ENCODE peak calls at places on chromosome 16, in eight cellular contexts. U is mammary epithelial cell, V is esophagus squamous epithelium, T is uterus, F is cardiac muscle cell, I is lower lobe of right lung, J is kidney, Z is mucosa of descending colon. A is an unnamed sample. For H3K36me3 and H3K4me1, the result is how much of the 10 kb centered on the place peaks cover.

GRCh38 chr16:31477220-31478216 is 5.4 kb upstream of the SLC5A2 start:
- DNase-seq in I (peak), Z (peak), V (no peak), U (no peak), J (peak), T (no peak), F (no peak), A (no peak)

GRCh38 chr16:24102120-24102740 is 153.9 kb upstream of the CACNG3 start:
- DNase-seq in T (no peak), I (no peak), Z (no peak), V (no peak), J (no peak), U (no peak), F (no peak), A (no peak)

GRCh38 chr16:50741808-50742520 is at the start of gene CYLD:
- DNase-seq in I (peak), U (peak), F (peak), J (peak), T (peak), Z (peak), V (peak), A (peak)

GRCh38 chr16:66905633-66906539 is 12.8 kb downstream of the CDH16 start:
- DNase-seq in I (no peak), F (no peak), J (peak), Z (peak), U (peak), T (no peak), V (no peak), A (peak)

GRCh38 chr16:75726390-75726789 is at the start of gene CPHXL:
- DNase-seq in T (no peak), F (no peak), V (no peak), Z (no peak), I (no peak), U (no peak), J (no peak), A (no peak)

GRCh38 chr16:15498427-15499175 is 64.2 kb downstream of the BMERB1 start:
- DNase-seq in V (no peak), Z (no peak), F (peak), J (no peak), I (no peak), U (no peak), T (no peak), A (no peak)

GRCh38 chr16:66028505-66029216 is 337.8 kb upstream of the CDH5 start:
- DNase-seq in Z (no peak), J (no peak), I (no peak), F (peak), U (peak), T (no peak), V (no peak), A (no peak)

GRCh38 chr16:81204794-81205680 is 33.5 kb upstream of the BCO1 start:
- DNase-seq in F (peak), T (no peak), V (no peak), I (no peak), J (no peak), Z (no peak), U (peak), A (no peak)

GRCh38 chr16:24430937-24431760 is 108.2 kb upstream of the RBBP6 start:
- DNase-seq in U (no peak), T (no peak), V (no peak), Z (no peak), I (no peak), J (no peak), F (no peak), A (no peak)

GRCh38 chr16:88713568-88714419 is 7.5 kb downstream of the CTU2 start:
- DNase-seq in Z (no peak), I (no peak), F (no peak), U (peak), V (no peak), J (no peak), T (no peak), A (no peak)

GRCh38 chr16:27798241-27798640 is 248.3 kb downstream of the KATNIP start:
- DNase-seq in J (no peak), I (no peak), T (no peak), U (no peak), F (no peak), V (no peak), Z (no peak), A (no peak)

GRCh38 chr16:88619859-88620655 is 18.3 kb upstream of the IL17C start:
- DNase-seq in U (no peak), T (no peak), J (no peak), F (no peak), V (no peak), I (no peak), Z (no peak), A (no peak)

GRCh38 chr16:58734459-58734787 is 307 bp upstream of the GOT2 start:
- DNase-seq in V (no peak), F (no peak), T (no peak), U (no peak), I (no peak), Z (no peak), J (no peak), A (no peak)

GRCh38 chr16:53817117-53817516 is 113.2 kb downstream of the FTO start:
- DNase-seq in V (no peak), F (peak), U (peak), J (no peak), Z (no peak), I (no peak), T (no peak), A (no peak)

GRCh38 chr16:66248096-66248495 is 118.4 kb upstream of the CDH5 start:
- DNase-seq in V (no peak), F (peak), Z (peak), T (peak), U (no peak), I (no peak), J (peak), A (peak)

GRCh38 chr16:17244865-17245264 is 225.9 kb downstream of the XYLT1 start:
- DNase-seq in F (no peak), I (no peak), Z (no peak), U (no peak), V (no peak), T (no peak), J (no peak), A (no peak)

GRCh38 chr16:75580-76501 is 2.2 kb upstream of the MPG start:
- DNase-seq in V (no peak), F (peak), I (peak), T (peak), Z (peak), J (peak), U (no peak), A (peak)

GRCh38 chr16:77223184-77223583 is 24.0 kb downstream of the SYCE1L start:
- DNase-seq in T (no peak), I (no peak), Z (no peak), J (no peak), F (no peak), U (no peak), V (no peak), A (no peak)

GRCh38 chr16:64846966-64847365 is 274.9 kb downstream of the CDH11 start:
- DNase-seq in F (no peak), U (no peak), J (no peak), I (no peak), T (no peak), V (no peak), Z (no peak), A (no peak)

GRCh38 chr16:2149630-2150417 is 1.4 kb downstream of the RAB26 start:
- DNase-seq in Z (peak), F (no peak), J (peak), V (no peak), T (no peak), I (no peak), U (no peak), A (no peak)

GRCh38 chr16:72493681-72494415 is 321.9 kb upstream of the PMFBP1 start:
- DNase-seq in V (no peak), F (peak), Z (no peak), T (no peak), J (no peak), I (no peak), U (no peak), A (no peak)

GRCh38 chr16:11726008-11726407 is 16.6 kb downstream of the TXNDC11 start:
- DNase-seq in T (no peak), I (peak), F (no peak), V (no peak), J (no peak), Z (no peak), U (no peak), A (no peak)
- H3K36me3 ChIP-seq in T (under half), I (half or more), F (under half), V (half or more), J (half or more), Z (under half), U (under half), A (half or more)

DNA sequence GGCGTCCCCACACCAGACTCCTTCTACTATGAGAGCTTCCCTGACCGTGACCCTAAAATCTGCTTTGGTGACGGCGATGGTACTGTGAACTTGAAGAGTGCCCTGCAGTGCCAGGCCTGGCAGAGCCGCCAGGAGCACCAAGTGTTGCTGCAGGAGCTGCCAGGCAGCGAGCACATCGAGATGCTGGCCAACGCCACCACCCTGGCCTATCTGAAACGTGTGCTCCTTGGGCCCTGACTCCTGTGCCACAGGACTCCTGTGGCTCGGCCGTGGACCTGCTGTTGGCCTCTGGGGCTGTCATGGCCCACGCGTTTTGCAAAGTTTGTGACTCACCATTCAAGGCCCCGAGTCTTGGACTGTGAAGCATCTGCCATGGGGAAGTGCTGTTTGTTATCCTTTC is 4.9 kb upstream of the SLC7A6 start:
- DNase-seq in I (no peak), U (no peak), V (no peak), F (no peak), T (no peak), Z (no peak), J (no peak), A (no peak)
- H3K4me1 ChIP-seq in I (under half), U (under half), V (under half), F (under half), T (under half), Z (under half), J (under half), A (under half)

GRCh38 chr16:87543436-87544191 is 50.8 kb upstream of the ZCCHC14 start:
- DNase-seq in J (no peak), Z (peak), T (peak), V (no peak), U (no peak), I (no peak), F (peak), A (peak)
- TF ChIP-seq CTCF in J (no peak), Z (peak), T (no peak), V (no peak), U (peak), I (no peak), F (peak), A (no peak)

GRCh38 chr16:19502395-19503131 is 19.3 kb downstream of the GDE1 start:
- DNase-seq in F (peak), V (peak), I (peak), J (no peak), U (peak), T (peak), Z (peak), A (no peak)

GRCh38 chr16:19506965-19507364 is 14.9 kb downstream of the GDE1 start:
- DNase-seq in F (no peak), T (no peak), I (no peak), U (no peak), J (no peak), V (no peak), Z (no peak), A (no peak)

GRCh38 chr16:19503461-19504075 is 18.3 kb downstream of the GDE1 start:
- DNase-seq in V (no peak), U (no peak), F (no peak), J (no peak), Z (no peak), T (no peak), I (no peak), A (no peak)

GRCh38 chr16:19507882-19508281 is 14.0 kb downstream of the GDE1 start:
- DNase-seq in Z (no peak), J (no peak), F (no peak), V (no peak), U (no peak), I (no peak), T (no peak), A (no peak)

DNA sequence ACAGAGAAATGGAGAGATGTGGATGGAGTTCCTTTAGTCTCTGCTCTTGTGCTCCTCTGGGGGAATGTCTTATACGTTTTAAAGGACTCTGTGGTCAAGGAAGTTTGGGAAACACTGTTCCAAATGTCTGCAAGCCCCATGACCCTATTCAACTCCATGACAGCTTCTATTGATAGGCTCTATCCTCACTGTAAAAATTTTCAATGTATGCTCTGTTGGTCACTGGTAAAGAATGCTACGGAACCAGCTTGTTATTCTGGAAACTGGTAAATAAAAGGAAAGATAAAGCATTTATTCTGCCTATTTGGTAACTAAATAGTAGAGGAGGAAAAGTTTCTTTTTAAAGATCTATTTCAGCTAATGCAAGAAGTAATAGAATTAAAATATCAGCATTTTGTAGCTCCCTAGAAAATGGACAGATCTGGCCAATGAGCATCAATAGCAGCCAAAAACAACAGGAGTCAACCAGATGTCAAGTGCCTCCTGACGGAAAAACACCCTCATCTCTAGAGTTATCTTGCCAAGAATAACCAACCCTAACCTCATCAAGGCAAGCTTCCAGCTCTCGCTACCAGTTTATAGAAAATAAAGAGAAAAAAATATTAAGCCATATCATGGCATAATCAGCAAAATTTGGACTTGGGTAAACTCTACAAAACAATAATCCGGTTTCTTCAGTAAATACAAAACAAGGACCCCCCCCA is 16.1 kb downstream of the GDE1 start:
- DNase-seq in Z (no peak), T (no peak), V (no peak), F (peak), U (no peak), J (no peak), I (no peak), A (peak)
- H3K36me3 ChIP-seq in Z (under half), T (under half), V (half or more), F (half or more), U (under half), J (under half), I (half or more), A (half or more)

DNA sequence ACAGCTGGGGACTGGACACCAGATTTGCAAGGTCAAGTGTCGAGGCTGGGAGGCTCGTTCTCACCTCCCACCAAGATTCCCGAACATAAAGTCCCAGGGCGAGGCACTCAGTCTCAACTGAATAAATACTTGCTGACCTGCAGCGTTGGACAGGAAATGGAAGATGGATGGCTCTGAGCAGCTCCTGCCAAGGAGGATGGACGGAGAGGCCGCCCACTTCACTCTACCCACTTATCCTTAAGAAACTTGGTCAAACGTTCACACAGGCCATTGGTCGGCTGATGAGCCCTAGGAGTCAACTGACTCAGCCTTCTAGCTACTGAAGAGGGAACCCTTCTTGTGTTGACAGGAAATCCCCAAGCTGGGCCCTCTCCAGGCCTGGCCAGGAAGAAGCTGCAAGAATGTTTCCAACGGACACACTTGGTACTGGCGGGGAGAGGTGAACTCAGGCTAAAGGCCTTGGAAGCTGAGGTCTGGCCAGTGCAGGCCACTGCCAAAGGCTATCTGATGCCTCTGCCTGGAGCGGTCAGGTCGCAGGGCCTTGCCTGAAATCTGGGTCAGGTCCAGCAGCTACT is 50.0 kb downstream of the VAC14 start:
- DNase-seq in J (peak), T (peak), I (peak), U (no peak), Z (peak), V (no peak), F (peak), A (peak)
- H3K4me1 ChIP-seq in J (half or more), T (under half), I (half or more), U (under half), Z (half or more), V (half or more), F (under half), A (half or more)